ENCODE peak calls at places on chromosomes 4 and X, in five cellular contexts. N, U, R, L and Z are unnamed samples.

GRCh38 chrX:121259170-121259569 is 211.8 kb downstream of the GLUD2 start:
- DNase-seq in R (no peak), U (no peak), L (no peak), N (no peak), Z (no peak)

GRCh38 chr4:84846985-84847384 is 119.5 kb downstream of the WDFY3 start:
- DNase-seq in N (no peak), U (no peak), R (no peak), L (no peak), Z (no peak)

GRCh38 chr4:158099686-158100085 is 73.1 kb downstream of the GASK1B start:
- DNase-seq in U (no peak), N (no peak), R (no peak), L (no peak), Z (no peak)

GRCh38 chr4:183540498-183540953 is 35.7 kb downstream of the ING2 start:
- DNase-seq in L (no peak), N (no peak), R (no peak), U (no peak), Z (no peak)

GRCh38 chr4:98474408-98474844 is 184.0 kb downstream of the TSPAN5 start:
- DNase-seq in U (no peak), N (peak; percentile 9), L (no peak), R (no peak), Z (no peak)

GRCh38 chrX:44101300-44101699 is 128.1 kb upstream of the NDP start:
- DNase-seq in R (no peak), N (no peak), U (no peak), L (no peak), Z (no peak)

GRCh38 chr4:39729557-39729956 is 31.6 kb downstream of the UBE2K start:
- DNase-seq in R (no peak), L (no peak), U (no peak), N (no peak), Z (no peak)

GRCh38 chrX:55813150-55813549 is 95.6 kb downstream of the RRAGB start:
- DNase-seq in U (no peak), R (no peak), N (no peak), L (no peak), Z (no peak)

GRCh38 chr4:68654946-68655721 is 15.3 kb downstream of the UGT2B15 start:
- DNase-seq in N (no peak), L (no peak), R (no peak), U (no peak), Z (no peak)

GRCh38 chrX:115892787-115893671 is 277.5 kb upstream of the AGTR2 start:
- DNase-seq in N (no peak), R (no peak), U (peak; percentile 80), L (no peak), Z (no peak)

GRCh38 chrX:37926700-37927099 is 79.3 kb upstream of the DYNLT3 start:
- DNase-seq in L (no peak), U (no peak), N (peak; percentile 25), R (no peak), Z (no peak)

DNA sequence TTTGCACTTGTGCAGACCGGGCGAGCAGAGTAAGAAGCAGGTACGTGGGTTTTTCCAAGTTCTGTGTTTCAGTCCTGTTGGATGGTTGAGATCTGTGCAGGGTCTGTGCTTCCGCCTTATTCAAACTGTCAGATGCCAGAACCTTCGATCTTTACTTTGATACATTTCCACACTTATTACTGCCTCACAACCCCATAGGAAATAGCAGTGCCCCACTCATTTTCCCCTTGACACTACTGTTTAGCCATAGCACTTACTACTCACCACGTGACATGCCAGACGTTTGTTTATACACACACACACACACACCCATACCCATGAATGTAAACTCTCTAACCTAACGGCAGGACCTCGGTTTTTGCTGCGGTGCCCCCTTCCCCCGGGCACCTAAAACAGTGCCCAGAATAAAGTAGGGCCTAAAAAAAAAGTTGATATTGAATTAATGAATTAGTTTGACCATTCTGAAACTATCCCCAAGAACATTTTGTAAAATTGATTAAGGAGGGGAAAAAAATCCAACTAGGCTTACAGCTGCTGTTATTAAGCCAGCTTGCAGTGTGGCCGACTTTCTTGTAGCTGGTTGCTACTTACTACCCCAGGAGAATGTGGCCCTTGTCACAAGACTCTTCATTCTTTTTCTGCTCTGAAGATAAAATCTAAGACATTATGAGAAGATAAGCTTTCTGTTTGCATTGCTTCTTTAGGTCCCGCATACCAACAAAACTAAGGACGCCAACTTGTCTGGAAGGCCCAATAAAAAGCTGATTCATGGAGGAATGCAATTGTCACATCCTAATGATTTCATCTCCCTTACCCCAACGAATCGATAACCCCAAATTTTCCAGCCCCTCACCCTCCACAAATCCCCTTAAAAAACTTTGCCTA is 707 bp upstream of the SEPSECS start:
- DNase-seq in R (no peak), N (no peak), L (no peak), U (no peak), Z (no peak)
- TF ChIP-seq POLR2A in R (peak; percentile 58), N (no peak), L (no peak), U (peak; percentile 74), Z (no peak)

DNA sequence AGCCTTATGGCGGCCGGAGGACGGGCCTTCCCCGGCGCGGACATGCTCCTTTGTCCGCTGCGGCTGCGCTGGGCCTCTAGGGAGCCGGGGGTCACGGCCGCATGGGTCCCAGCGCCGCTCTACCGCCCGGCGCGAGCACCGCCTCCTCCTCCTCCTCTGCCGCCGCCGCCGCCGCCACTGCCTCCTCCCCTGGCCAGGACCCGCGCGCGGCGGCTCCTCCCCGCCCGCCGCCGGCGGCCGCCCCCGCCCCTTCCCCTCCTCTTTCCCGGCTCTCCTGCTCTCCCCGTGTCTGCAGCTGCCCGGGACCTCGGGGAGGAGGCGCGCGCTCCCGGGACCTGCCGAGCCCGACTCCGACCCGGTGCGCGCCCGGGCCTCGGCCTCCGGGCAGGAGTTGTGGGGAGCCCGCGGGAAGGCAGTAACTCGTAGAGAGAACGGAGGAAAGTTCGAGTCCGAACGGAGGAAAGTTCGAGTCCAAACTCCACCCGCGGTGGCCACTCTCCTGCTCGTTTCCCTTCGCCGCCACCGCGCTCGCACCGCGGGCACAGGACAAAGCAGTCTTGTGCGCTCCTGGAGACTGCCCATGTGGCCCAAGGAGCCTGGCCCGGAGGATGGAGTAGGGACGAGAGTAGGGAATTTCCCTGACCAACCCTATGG is at the start of gene ADGRA3:
- DNase-seq in L (no peak), R (peak; percentile 81), N (peak; percentile 63), U (peak; percentile 88), Z (no peak)
- TF ChIP-seq POLR2A in L (no peak), R (no peak), N (peak; percentile 53), U (no peak), Z (no peak)

GRCh38 chrX:132208422-132208821 is 10.8 kb downstream of the RAP2C start:
- DNase-seq in L (no peak), U (no peak), N (no peak), R (no peak), Z (no peak)

GRCh38 chrX:132206259-132206658 is 13.0 kb downstream of the RAP2C start:
- DNase-seq in L (no peak), U (no peak), N (no peak), R (no peak), Z (no peak)

GRCh38 chrX:132204629-132205028 is 14.6 kb downstream of the RAP2C start:
- DNase-seq in U (no peak), L (no peak), N (no peak), R (no peak), Z (no peak)

GRCh38 chrX:132207996-132208395 is 11.3 kb downstream of the RAP2C start:
- DNase-seq in L (no peak), R (no peak), N (no peak), U (no peak), Z (no peak)

GRCh38 chrX:132209527-132209926 is 9.7 kb downstream of the RAP2C start:
- DNase-seq in R (no peak), U (no peak), N (no peak), L (no peak), Z (no peak)
- TF ChIP-seq POLR2A in R (no peak), U (no peak), N (no peak), L (no peak), Z (no peak)

GRCh38 chrX:123731987-123732678 is 719 bp downstream of the THOC2 start:
- DNase-seq in U (no peak), L (no peak), R (peak; percentile 4), N (peak; percentile 21), Z (no peak)

GRCh38 chrX:123728554-123728953 is 4.3 kb downstream of the THOC2 start:
- DNase-seq in N (no peak), R (no peak), L (no peak), U (no peak), Z (no peak)

GRCh38 chrX:123736333-123736921 is 3.6 kb upstream of the THOC2 start:
- DNase-seq in U (no peak), R (no peak), N (peak; percentile 63), L (no peak), Z (no peak)

GRCh38 chrX:123731258-123731986 is 1.4 kb downstream of the THOC2 start:
- DNase-seq in N (no peak), R (no peak), U (no peak), L (no peak), Z (no peak)

DNA sequence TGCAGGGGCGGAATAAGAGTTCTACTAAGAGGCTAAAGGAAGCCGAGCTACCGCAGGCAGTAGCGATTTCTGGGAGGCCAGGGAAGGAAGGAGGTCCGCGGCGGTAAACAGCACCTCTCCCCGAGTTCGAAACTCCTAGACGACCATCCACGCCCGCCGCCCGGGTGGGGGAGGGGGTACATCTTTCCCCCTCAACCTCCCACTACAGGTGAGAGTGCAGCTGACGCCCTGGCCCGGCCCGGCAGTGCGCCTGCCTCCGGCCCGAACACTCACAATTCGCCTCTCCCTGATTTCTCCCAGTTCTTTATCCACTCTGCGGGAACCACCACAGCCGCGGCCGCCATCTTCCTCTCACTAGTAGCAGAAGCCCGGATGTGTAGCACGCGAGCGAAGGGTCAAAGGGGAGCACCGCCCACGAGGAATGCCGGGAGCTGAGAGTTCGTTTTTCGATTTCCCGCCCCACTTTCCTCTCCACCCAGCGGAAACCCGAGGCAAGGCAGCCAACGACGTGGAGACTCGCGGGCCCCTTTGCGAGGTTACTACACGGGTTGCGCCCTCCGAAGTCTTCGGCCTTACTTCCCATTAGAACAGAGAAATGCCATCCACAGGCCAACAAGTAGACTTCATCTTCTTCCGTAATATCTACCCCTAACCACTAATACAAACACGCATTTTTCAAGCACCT is at the start of gene THOC2:
- DNase-seq in R (peak; percentile 87), L (peak; percentile 91), N (peak; percentile 91), U (peak; percentile 92), Z (peak; percentile 21)
- TF ChIP-seq POLR2A in R (no peak), L (no peak), N (peak; percentile 44), U (peak; percentile 32), Z (peak; percentile 18)